ENCODE peak calls at places on chromosome 21, in six cellular contexts. One of them, this sample, is unnamed. For H3K36me3 and H3K27me3, the result is how much of the 10 kb centered on the place peaks cover.

GRCh38 chr21:34941162-34941561 is 107.9 kb downstream of the RUNX1 start:
- DNase-seq in lower lobe of right lung: no peak
- DNase-seq in GM23248: no peak
- DNase-seq in CD4-positive, alpha-beta memory T cell: no peak
- DNase-seq in IMR-90: no peak
- DNase-seq in trophoblast cell: no peak
- DNase-seq in this sample: no peak

GRCh38 chr21:32007461-32007860 is 134.6 kb downstream of the HUNK start:
- DNase-seq in trophoblast cell: peak
- DNase-seq in GM23248: peak
- DNase-seq in lower lobe of right lung: no peak
- DNase-seq in CD4-positive, alpha-beta memory T cell: no peak
- DNase-seq in IMR-90: peak
- DNase-seq in this sample: no peak

GRCh38 chr21:19995253-19995652 is 1003.0 kb upstream of the NCAM2 start:
- DNase-seq in IMR-90: no peak
- DNase-seq in trophoblast cell: no peak
- DNase-seq in lower lobe of right lung: no peak
- DNase-seq in GM23248: no peak
- DNase-seq in CD4-positive, alpha-beta memory T cell: no peak
- DNase-seq in this sample: no peak

GRCh38 chr21:17613242-17613676 is 558 bp upstream of the BTG3 start:
- DNase-seq in CD4-positive, alpha-beta memory T cell: no peak
- DNase-seq in trophoblast cell: no peak
- DNase-seq in GM23248: peak
- DNase-seq in IMR-90: no peak
- DNase-seq in lower lobe of right lung: peak
- DNase-seq in this sample: no peak

GRCh38 chr21:39660191-39660590 is 47.5 kb downstream of the B3GALT5 start:
- DNase-seq in lower lobe of right lung: no peak
- DNase-seq in trophoblast cell: no peak
- DNase-seq in CD4-positive, alpha-beta memory T cell: no peak
- DNase-seq in GM23248: peak
- DNase-seq in IMR-90: peak
- DNase-seq in this sample: no peak

GRCh38 chr21:26918318-26919065 is 48.4 kb downstream of the ADAMTS5 start:
- DNase-seq in CD4-positive, alpha-beta memory T cell: no peak
- DNase-seq in lower lobe of right lung: no peak
- DNase-seq in GM23248: peak
- DNase-seq in trophoblast cell: no peak
- DNase-seq in IMR-90: peak
- DNase-seq in this sample: no peak

GRCh38 chr21:41345934-41346685 is 15.7 kb upstream of the MX2 start:
- DNase-seq in GM23248: no peak
- DNase-seq in CD4-positive, alpha-beta memory T cell: no peak
- DNase-seq in trophoblast cell: peak
- DNase-seq in lower lobe of right lung: no peak
- DNase-seq in IMR-90: no peak
- DNase-seq in this sample: no peak

GRCh38 chr21:18760247-18760646 is 356.7 kb upstream of the TMPRSS15 start:
- DNase-seq in IMR-90: no peak
- DNase-seq in trophoblast cell: no peak
- DNase-seq in CD4-positive, alpha-beta memory T cell: no peak
- DNase-seq in lower lobe of right lung: no peak
- DNase-seq in GM23248: no peak
- DNase-seq in this sample: no peak

GRCh38 chr21:31142600-31142999 is 104.3 kb upstream of the KRTAP19-8 start:
- DNase-seq in GM23248: no peak
- DNase-seq in lower lobe of right lung: no peak
- DNase-seq in IMR-90: no peak
- DNase-seq in CD4-positive, alpha-beta memory T cell: peak
- DNase-seq in trophoblast cell: no peak
- DNase-seq in this sample: peak

GRCh38 chr21:14545906-14546480 is at the start of gene SAMSN1:
- DNase-seq in CD4-positive, alpha-beta memory T cell: peak
- DNase-seq in trophoblast cell: no peak
- DNase-seq in GM23248: no peak
- DNase-seq in IMR-90: no peak
- DNase-seq in lower lobe of right lung: peak
- DNase-seq in this sample: no peak

GRCh38 chr21:34582506-34583150 is 32.3 kb downstream of the RCAN1 start:
- DNase-seq in GM23248: peak
- DNase-seq in CD4-positive, alpha-beta memory T cell: no peak
- DNase-seq in trophoblast cell: peak
- DNase-seq in lower lobe of right lung: no peak
- DNase-seq in IMR-90: peak
- DNase-seq in this sample: peak

GRCh38 chr21:44487831-44488230 is 32.5 kb downstream of the LRRC3 start:
- DNase-seq in GM23248: peak
- DNase-seq in IMR-90: peak
- DNase-seq in lower lobe of right lung: no peak
- DNase-seq in trophoblast cell: no peak
- DNase-seq in CD4-positive, alpha-beta memory T cell: peak
- DNase-seq in this sample: peak

GRCh38 chr21:26555554-26555953 is 17.5 kb downstream of the CYYR1 start:
- DNase-seq in GM23248: no peak
- DNase-seq in CD4-positive, alpha-beta memory T cell: no peak
- DNase-seq in trophoblast cell: no peak
- DNase-seq in lower lobe of right lung: no peak
- DNase-seq in IMR-90: no peak
- DNase-seq in this sample: no peak

GRCh38 chr21:44984792-44985440 is 45.1 kb downstream of the SLX9 start:
- DNase-seq in lower lobe of right lung: peak
- DNase-seq in GM23248: no peak
- DNase-seq in CD4-positive, alpha-beta memory T cell: no peak
- DNase-seq in trophoblast cell: no peak
- DNase-seq in IMR-90: no peak
- DNase-seq in this sample: peak

GRCh38 chr21:30240661-30241060 is 24.8 kb upstream of the CLDN8 start:
- DNase-seq in trophoblast cell: peak
- DNase-seq in lower lobe of right lung: no peak
- DNase-seq in CD4-positive, alpha-beta memory T cell: no peak
- DNase-seq in GM23248: no peak
- DNase-seq in IMR-90: no peak
- DNase-seq in this sample: no peak

GRCh38 chr21:44518684-44519083 is 21.3 kb downstream of the KRTAP10-1 start:
- DNase-seq in CD4-positive, alpha-beta memory T cell: no peak
- DNase-seq in lower lobe of right lung: no peak
- DNase-seq in trophoblast cell: peak
- DNase-seq in GM23248: no peak
- DNase-seq in IMR-90: no peak
- DNase-seq in this sample: peak

GRCh38 chr21:35394634-35395369 is 345.7 kb upstream of the RUNX1 start:
- DNase-seq in trophoblast cell: no peak
- DNase-seq in GM23248: no peak
- DNase-seq in CD4-positive, alpha-beta memory T cell: no peak
- DNase-seq in IMR-90: no peak
- DNase-seq in lower lobe of right lung: no peak
- DNase-seq in this sample: no peak

GRCh38 chr21:16211339-16212303 is 481.8 kb downstream of the USP25 start:
- DNase-seq in GM23248: peak
- DNase-seq in trophoblast cell: no peak
- DNase-seq in CD4-positive, alpha-beta memory T cell: no peak
- DNase-seq in IMR-90: peak
- DNase-seq in lower lobe of right lung: no peak
- DNase-seq in this sample: no peak

GRCh38 chr21:24025101-24025500 is 1582.2 kb downstream of the MRPL39 start:
- DNase-seq in lower lobe of right lung: no peak
- DNase-seq in trophoblast cell: no peak
- DNase-seq in GM23248: no peak
- DNase-seq in IMR-90: no peak
- DNase-seq in CD4-positive, alpha-beta memory T cell: no peak
- DNase-seq in this sample: no peak

GRCh38 chr21:16079830-16080229 is 350.0 kb downstream of the USP25 start:
- DNase-seq in CD4-positive, alpha-beta memory T cell: no peak
- DNase-seq in lower lobe of right lung: no peak
- DNase-seq in trophoblast cell: no peak
- DNase-seq in GM23248: peak
- DNase-seq in IMR-90: peak
- DNase-seq in this sample: no peak

GRCh38 chr21:37811711-37812110 is 104.5 kb downstream of the KCNJ6 start:
- DNase-seq in GM23248: peak
- DNase-seq in IMR-90: peak
- DNase-seq in lower lobe of right lung: no peak
- DNase-seq in trophoblast cell: no peak
- DNase-seq in CD4-positive, alpha-beta memory T cell: no peak
- DNase-seq in this sample: no peak
- H3K4me3 ChIP-seq in GM23248: no peak
- H3K4me3 ChIP-seq in IMR-90: no peak
- H3K4me3 ChIP-seq in lower lobe of right lung: no peak
- H3K4me3 ChIP-seq in trophoblast cell: no peak
- H3K4me3 ChIP-seq in CD4-positive, alpha-beta memory T cell: no peak
- H3K4me3 ChIP-seq in this sample: no peak

DNA sequence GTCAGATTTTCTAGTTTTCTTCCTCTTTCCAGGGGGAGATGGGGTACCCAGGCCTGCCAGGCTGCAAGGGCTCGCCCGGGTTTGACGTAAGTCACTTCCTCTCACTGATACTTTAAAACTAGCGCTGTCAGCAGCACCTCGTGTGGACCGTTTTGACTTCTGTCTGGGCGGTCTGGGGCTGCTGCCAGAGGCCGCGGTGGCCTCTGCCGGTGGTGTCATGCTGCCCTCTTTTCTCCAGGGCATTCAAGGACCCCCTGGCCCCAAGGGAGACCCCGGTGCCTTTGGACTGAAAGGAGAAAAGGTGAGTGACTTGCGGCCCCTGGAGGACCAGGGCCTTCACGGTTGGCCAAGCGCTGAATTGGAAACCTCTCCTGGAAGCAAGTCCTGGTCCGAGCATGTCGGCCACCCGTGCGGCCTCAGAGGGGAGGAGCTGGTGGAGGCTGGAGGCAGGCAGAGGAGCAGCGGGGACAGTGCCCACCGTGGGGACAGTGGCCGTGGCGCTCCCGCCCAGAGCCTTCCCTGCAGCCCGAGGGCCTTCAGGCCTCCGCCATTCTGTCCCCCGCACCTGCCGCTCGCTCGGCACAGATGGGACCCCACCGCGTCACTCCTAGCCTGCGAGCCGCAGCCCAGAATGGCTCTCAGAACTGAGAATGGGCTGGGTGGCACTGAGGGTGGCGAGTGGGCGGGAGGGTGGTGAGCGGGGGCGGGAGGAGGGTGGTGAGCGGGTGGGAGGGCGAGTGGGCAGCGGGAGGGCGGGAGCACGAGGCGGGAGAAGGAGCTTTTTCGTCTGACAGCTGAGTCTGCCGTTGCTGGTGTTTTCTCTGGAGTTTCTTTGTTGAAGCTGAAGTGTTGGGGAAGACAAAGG is 9.4 kb downstream of the COL6A1 start:
- DNase-seq in lower lobe of right lung: peak
- DNase-seq in IMR-90: no peak
- DNase-seq in trophoblast cell: no peak
- DNase-seq in GM23248: no peak
- DNase-seq in CD4-positive, alpha-beta memory T cell: no peak
- DNase-seq in this sample: peak
- H3K36me3 ChIP-seq in lower lobe of right lung: under half
- H3K36me3 ChIP-seq in IMR-90: half or more
- H3K36me3 ChIP-seq in trophoblast cell: under half
- H3K36me3 ChIP-seq in GM23248: under half
- H3K36me3 ChIP-seq in CD4-positive, alpha-beta memory T cell: under half
- H3K36me3 ChIP-seq in this sample: under half

GRCh38 chr21:42414928-42415769 is 11.4 kb downstream of the UBASH3A start:
- DNase-seq in trophoblast cell: peak
- DNase-seq in GM23248: peak
- DNase-seq in lower lobe of right lung: no peak
- DNase-seq in CD4-positive, alpha-beta memory T cell: peak
- DNase-seq in IMR-90: peak
- DNase-seq in this sample: no peak
- H3K27me3 ChIP-seq in trophoblast cell: under half
- H3K27me3 ChIP-seq in GM23248: under half
- H3K27me3 ChIP-seq in lower lobe of right lung: under half
- H3K27me3 ChIP-seq in CD4-positive, alpha-beta memory T cell: under half
- H3K27me3 ChIP-seq in IMR-90: under half
- H3K27me3 ChIP-seq in this sample: under half

GRCh38 chr21:33372582-33372981 is 30.6 kb upstream of the IFNGR2 start:
- DNase-seq in GM23248: no peak
- DNase-seq in IMR-90: no peak
- DNase-seq in trophoblast cell: no peak
- DNase-seq in lower lobe of right lung: no peak
- DNase-seq in CD4-positive, alpha-beta memory T cell: no peak
- DNase-seq in this sample: no peak

GRCh38 chr21:33377221-33377620 is 26.0 kb upstream of the IFNGR2 start:
- DNase-seq in IMR-90: no peak
- DNase-seq in GM23248: no peak
- DNase-seq in trophoblast cell: peak
- DNase-seq in lower lobe of right lung: no peak
- DNase-seq in CD4-positive, alpha-beta memory T cell: no peak
- DNase-seq in this sample: no peak

GRCh38 chr21:33373451-33373850 is 29.8 kb upstream of the IFNGR2 start:
- DNase-seq in lower lobe of right lung: no peak
- DNase-seq in CD4-positive, alpha-beta memory T cell: no peak
- DNase-seq in IMR-90: no peak
- DNase-seq in GM23248: peak
- DNase-seq in trophoblast cell: no peak
- DNase-seq in this sample: no peak

GRCh38 chr21:33374874-33375644 is 28.2 kb upstream of the IFNGR2 start:
- DNase-seq in trophoblast cell: no peak
- DNase-seq in CD4-positive, alpha-beta memory T cell: no peak
- DNase-seq in GM23248: no peak
- DNase-seq in lower lobe of right lung: no peak
- DNase-seq in IMR-90: no peak
- DNase-seq in this sample: no peak

DNA sequence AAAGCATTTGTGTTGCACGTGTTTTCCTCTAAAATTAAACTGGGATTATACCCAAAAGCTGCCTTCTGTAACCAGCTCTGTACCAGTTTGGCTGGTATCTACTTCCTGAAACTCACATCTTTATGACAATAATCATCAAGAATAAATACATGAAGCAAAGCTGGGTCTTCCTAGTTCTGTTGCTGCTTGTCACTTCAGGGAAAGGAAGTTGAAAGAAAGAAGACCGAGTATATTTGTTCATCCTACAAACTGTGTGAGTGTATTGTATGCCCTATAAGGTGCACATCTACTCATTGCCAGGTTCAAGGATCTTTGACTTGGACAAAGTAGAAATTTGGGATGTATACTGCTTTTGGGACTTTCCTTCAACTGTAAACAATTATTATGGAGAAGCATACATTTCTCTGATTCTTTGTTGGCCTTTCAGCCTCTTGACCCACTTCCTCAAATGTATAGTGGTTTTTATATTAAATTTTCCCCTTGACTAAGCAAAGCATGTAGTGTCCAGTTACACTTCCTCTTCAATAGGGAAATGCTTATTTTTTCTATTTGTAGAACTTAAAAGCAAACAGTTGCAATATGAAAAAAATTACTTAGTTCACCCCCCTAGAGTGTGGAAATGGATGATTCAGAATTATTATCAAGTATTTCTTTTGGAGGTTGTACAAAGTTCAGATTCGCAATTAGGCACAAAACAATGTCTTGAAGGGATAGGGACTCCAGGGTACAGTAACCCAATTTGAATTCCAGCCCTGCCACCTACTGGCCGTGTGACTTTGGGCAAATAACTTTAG is 28.9 kb upstream of the IFNGR2 start:
- DNase-seq in IMR-90: peak
- DNase-seq in trophoblast cell: no peak
- DNase-seq in CD4-positive, alpha-beta memory T cell: peak
- DNase-seq in lower lobe of right lung: no peak
- DNase-seq in GM23248: peak
- DNase-seq in this sample: peak
- H3K4me3 ChIP-seq in IMR-90: no peak
- H3K4me3 ChIP-seq in trophoblast cell: no peak
- H3K4me3 ChIP-seq in CD4-positive, alpha-beta memory T cell: no peak
- H3K4me3 ChIP-seq in lower lobe of right lung: no peak
- H3K4me3 ChIP-seq in GM23248: no peak
- H3K4me3 ChIP-seq in this sample: no peak